ENCODE peak calls at places on chromosomes 5 and 9, in five cellular contexts. Z, U, R, P and S are unnamed samples.

GRCh38 chr5:109740329-109740728 is 50.6 kb downstream of the MAN2A1 start:
- DNase-seq in Z (peak; percentile 37), U (no peak), P (no peak), R (peak; percentile 39), S (no peak)

GRCh38 chr9:19998153-19998552 is 209.3 kb upstream of the SLC24A2 start:
- DNase-seq in R (no peak), Z (peak; percentile 31), P (no peak), U (peak; percentile 9), S (no peak)

GRCh38 chr5:172399336-172399735 is 55.0 kb downstream of the SH3PXD2B start:
- DNase-seq in R (no peak), P (no peak), Z (no peak), U (no peak), S (no peak)

GRCh38 chr5:151214614-151215545 is 9.0 kb downstream of the CCDC69 start:
- DNase-seq in P (no peak), Z (no peak), R (no peak), U (no peak), S (no peak)

GRCh38 chr9:134590240-134591081 is 51.1 kb upstream of the COL5A1 start:
- DNase-seq in P (no peak), Z (no peak), R (no peak), U (no peak), S (no peak)

GRCh38 chr9:10869687-10870086 is 256.9 kb upstream of the PTPRD start:
- DNase-seq in P (no peak), R (no peak), U (no peak), Z (no peak), S (no peak)

GRCh38 chr5:127820910-127821553 is 117.8 kb downstream of the CCDC192 start:
- DNase-seq in Z (peak; percentile 91), P (no peak), U (peak; percentile 4), R (no peak), S (no peak)

GRCh38 chr5:157548513-157549282 is 26.9 kb downstream of the ADAM19 start:
- DNase-seq in R (peak; percentile 24), U (no peak), Z (peak; percentile 43), P (no peak), S (peak; percentile 41)

GRCh38 chr5:160054831-160055230 is 45.9 kb downstream of the TTC1 start:
- DNase-seq in U (no peak), R (peak; percentile 46), P (no peak), Z (peak; percentile 22), S (no peak)

GRCh38 chr5:72453260-72453775 is 53.9 kb downstream of the ZNF366 start:
- DNase-seq in R (no peak), P (no peak), U (no peak), Z (no peak), S (no peak)

GRCh38 chr9:131697097-131697496 is 42.8 kb downstream of the RAPGEF1 start:
- DNase-seq in Z (peak; percentile 81), U (no peak), P (no peak), R (no peak), S (peak; percentile 65)

GRCh38 chr5:154475613-154476342 is 2.2 kb downstream of the HAND1 start:
- DNase-seq in U (no peak), R (no peak), Z (no peak), P (no peak), S (peak; percentile 61)

GRCh38 chr9:122900791-122901190 is 4.4 kb downstream of the RC3H2 start:
- DNase-seq in R (no peak), U (no peak), P (no peak), Z (peak; percentile 28), S (no peak)

GRCh38 chr5:58080573-58080972 is 379.3 kb downstream of the PLK2 start:
- DNase-seq in Z (peak; percentile 34), P (no peak), R (peak; percentile 32), U (no peak), S (no peak)

GRCh38 chr9:129166962-129167557 is 11.0 kb downstream of the IER5L start:
- DNase-seq in U (peak; percentile 83), Z (peak; percentile 36), R (peak; percentile 89), P (no peak), S (peak; percentile 89)

GRCh38 chr5:26553079-26553478 is 485.3 kb downstream of the CDH9 start:
- DNase-seq in U (no peak), R (peak; percentile 52), Z (peak; percentile 70), P (no peak), S (no peak)

GRCh38 chr5:180910735-180911134 is 11.8 kb downstream of the BTNL8 start:
- DNase-seq in P (no peak), R (no peak), U (no peak), Z (peak; percentile 87), S (no peak)

GRCh38 chr5:20056933-20057332 is 68.9 kb upstream of the CDH18 start:
- DNase-seq in U (no peak), Z (no peak), P (no peak), R (no peak), S (no peak)

GRCh38 chr5:57324159-57324558 is 150.3 kb downstream of the GPBP1 start:
- DNase-seq in U (no peak), Z (no peak), P (no peak), R (no peak), S (no peak)

GRCh38 chr5:37668524-37669047 is 171.3 kb downstream of the GDNF start:
- DNase-seq in R (peak; percentile 94), U (no peak), Z (peak; percentile 97), P (no peak), S (no peak)

GRCh38 chr5:142441638-142442037 is 116.8 kb upstream of the SPRY4 start:
- DNase-seq in R (no peak), U (no peak), Z (no peak), P (no peak), S (no peak)

GRCh38 chr9:75996726-75997125 is 106.3 kb downstream of the PCSK5 start:
- DNase-seq in Z (peak; percentile 33), R (no peak), U (no peak), P (no peak), S (no peak)

GRCh38 chr9:88530051-88530450 is 4.9 kb upstream of the NXNL2 start:
- DNase-seq in U (no peak), P (no peak), Z (peak; percentile 70), R (peak; percentile 19), S (no peak)

GRCh38 chr5:175842947-175843793 is 28.2 kb upstream of the CPLX2 start:
- DNase-seq in Z (peak; percentile 83), U (no peak), P (no peak), R (peak; percentile 77), S (no peak)

GRCh38 chr9:97041898-97042297 is 3.0 kb upstream of the CTSV start:
- DNase-seq in U (no peak), R (peak; percentile 82), P (no peak), Z (no peak), S (no peak)

GRCh38 chr9:1910269-1910811 is 104.8 kb upstream of the SMARCA2 start:
- DNase-seq in U (no peak), Z (no peak), R (no peak), P (no peak), S (no peak)

GRCh38 chr5:56142620-56143431 is 90.3 kb downstream of the ANKRD55 start:
- DNase-seq in U (no peak), Z (peak; percentile 78), P (no peak), R (peak; percentile 96), S (no peak)

GRCh38 chr9:90107021-90107771 is 502.4 kb downstream of the GADD45G start:
- DNase-seq in Z (no peak), U (no peak), P (no peak), R (peak; percentile 14), S (no peak)

GRCh38 chr9:114413909-114414308 is 26.1 kb upstream of the AKNA start:
- DNase-seq in U (no peak), Z (no peak), R (no peak), P (no peak), S (no peak)

GRCh38 chr9:33329117-33329563 is 38.8 kb downstream of the NFX1 start:
- DNase-seq in P (no peak), Z (peak; percentile 99), R (peak; percentile 79), U (no peak), S (peak; percentile 73)

GRCh38 chr5:150556859-150557506 is 49.1 kb downstream of the NDST1 start:
- DNase-seq in R (no peak), P (no peak), U (peak; percentile 74), Z (no peak), S (no peak)

GRCh38 chr5:157594237-157594636 is 18.7 kb upstream of the ADAM19 start:
- DNase-seq in Z (no peak), R (no peak), P (no peak), U (no peak), S (no peak)

GRCh38 chr9:38214441-38214840 is 145.4 kb upstream of the SHB start:
- DNase-seq in P (no peak), R (no peak), U (no peak), Z (no peak), S (no peak)

GRCh38 chr5:149798466-149798865 is 68.4 kb downstream of the PPARGC1B start:
- DNase-seq in U (no peak), Z (no peak), R (no peak), P (no peak), S (no peak)

GRCh38 chr5:78835176-78835575 is 149.9 kb downstream of the ARSB start:
- DNase-seq in Z (no peak), U (no peak), R (no peak), P (no peak), S (no peak)

GRCh38 chr5:108765647-108766046 is 17.9 kb downstream of the FER start:
- DNase-seq in U (no peak), R (no peak), P (no peak), Z (no peak), S (no peak)

GRCh38 chr9:130328349-130328801 is 62.8 kb downstream of the HMCN2 start:
- DNase-seq in U (no peak), R (no peak), Z (no peak), P (no peak), S (no peak)